ENCODE peak calls at places on chromosomes 7 and 10, in eight cellular contexts. E is WTC11, L is A549, B is HepG2, W is IMR-90, C is K562, F is SK-N-SH, G is GM12878. H is an unnamed sample.
A peak's percentile ranks its signal among the peaks of the same experiment; 100 is the strongest.

GRCh38 chr7:100053201-100053600 is 3.6 kb downstream of the ZSCAN21 start:
- DNase-seq in C (peak; percentile 58), B (peak; percentile 81), W (peak; percentile 86), F (peak; percentile 62), L (peak; percentile 77), E (no peak), G (no peak), H (no peak)

GRCh38 chr10:20631229-20631628 is 265.9 kb downstream of the NEBL start:
- DNase-seq in W (no peak), F (no peak), L (no peak), E (no peak), B (no peak), G (no peak), C (no peak), H (no peak)

GRCh38 chr7:27899601-27900000 is 159.6 kb downstream of the TAX1BP1 start:
- DNase-seq in F (no peak), E (no peak), W (no peak), B (no peak), L (no peak), C (no peak), G (no peak), H (no peak)

GRCh38 chr10:25059990-25060389 is 43.6 kb downstream of the THNSL1 start:
- DNase-seq in C (peak; percentile 66), E (no peak), W (peak; percentile 75), F (no peak), G (no peak), L (peak; percentile 84), B (peak; percentile 87), H (no peak)

GRCh38 chr7:125010540-125010939 is 80.9 kb upstream of the POT1 start:
- DNase-seq in L (no peak), C (no peak), W (no peak), G (no peak), E (no peak), B (no peak), F (no peak), H (no peak)

GRCh38 chr7:69695998-69696657 is 97.9 kb downstream of the AUTS2 start:
- DNase-seq in C (no peak), W (no peak), L (no peak), E (no peak), F (no peak), B (no peak), G (peak; percentile 88), H (no peak)

GRCh38 chr10:73585223-73585784 is 5.8 kb downstream of the USP54 start:
- DNase-seq in G (no peak), E (no peak), F (no peak), B (no peak), W (peak; percentile 28), L (no peak), C (no peak), H (no peak)

GRCh38 chr10:101843032-101843991 is at the start of gene KCNIP2:
- DNase-seq in G (no peak), E (peak; percentile 91), W (no peak), C (peak; percentile 0), F (peak; percentile 91), B (no peak), L (no peak), H (no peak)

GRCh38 chr7:74043523-74043951 is 15.6 kb downstream of the ELN start:
- DNase-seq in E (peak; percentile 50), L (no peak), W (peak; percentile 64), F (peak; percentile 91), B (no peak), C (no peak), G (no peak), H (no peak)

GRCh38 chr7:151252961-151253691 is 4.6 kb upstream of the SMARCD3 start:
- DNase-seq in L (no peak), E (no peak), W (no peak), F (no peak), C (no peak), G (no peak), B (no peak), H (no peak)

GRCh38 chr7:81499262-81500116 is 270.4 kb downstream of the HGF start:
- DNase-seq in E (no peak), B (peak; percentile 63), F (peak; percentile 47), W (peak; percentile 89), L (peak; percentile 93), C (peak; percentile 15), G (peak; percentile 28), H (no peak)

GRCh38 chr10:75542084-75542483 is 110.7 kb downstream of the LRMDA start:
- DNase-seq in L (no peak), E (no peak), W (no peak), C (no peak), B (no peak), F (no peak), G (no peak), H (no peak)

GRCh38 chr10:86711957-86712708 is 43.8 kb downstream of the LDB3 start:
- DNase-seq in B (no peak), L (peak; percentile 53), F (peak; percentile 88), E (peak; percentile 52), C (peak; percentile 44), G (peak; percentile 43), W (peak; percentile 25), H (no peak)

GRCh38 chr10:26172126-26172525 is 44.4 kb upstream of the GAD2 start:
- DNase-seq in B (no peak), E (peak; percentile 50), C (no peak), F (no peak), W (no peak), L (no peak), G (no peak), H (peak; percentile 13)

GRCh38 chr10:5959581-5960069 is 17.7 kb downstream of the IL15RA start:
- DNase-seq in B (no peak), E (no peak), W (no peak), F (no peak), L (no peak), G (no peak), C (no peak), H (no peak)

GRCh38 chr10:124992462-124993344 is 50.8 kb downstream of the ZRANB1 start:
- DNase-seq in F (peak; percentile 59), L (peak; percentile 70), W (peak; percentile 63), C (no peak), G (no peak), E (peak; percentile 67), B (peak; percentile 47), H (no peak)

GRCh38 chr10:50440489-50440888 is 183.3 kb downstream of the SGMS1 start:
- DNase-seq in C (no peak), B (no peak), W (no peak), F (no peak), G (no peak), L (no peak), E (no peak), H (no peak)
- TF ChIP-seq USF2 in C (no peak), B (no peak), W (no peak), F (no peak), G (no peak), L (no peak), E (no peak), H (no peak)

GRCh38 chr7:35555386-35555785 is 139.5 kb downstream of the HERPUD2 start:
- DNase-seq in W (no peak), E (no peak), L (no peak), G (no peak), F (no peak), B (no peak), C (no peak), H (no peak)

GRCh38 chr7:35556532-35557471 is 138.1 kb downstream of the HERPUD2 start:
- DNase-seq in W (no peak), C (no peak), F (peak; percentile 41), L (no peak), B (peak; percentile 50), G (no peak), E (no peak), H (no peak)

GRCh38 chr7:35558841-35559240 is 136.1 kb downstream of the HERPUD2 start:
- DNase-seq in L (no peak), W (no peak), G (no peak), B (no peak), C (no peak), F (no peak), E (no peak), H (no peak)

GRCh38 chr7:35553498-35553897 is 141.4 kb downstream of the HERPUD2 start:
- DNase-seq in L (no peak), G (no peak), F (no peak), B (no peak), E (no peak), C (no peak), W (no peak), H (no peak)

GRCh38 chr7:35555934-35556333 is 139.0 kb downstream of the HERPUD2 start:
- DNase-seq in F (no peak), B (peak; percentile 43), E (no peak), W (peak; percentile 16), L (peak; percentile 20), C (no peak), G (no peak), H (no peak)
- TF ChIP-seq USF2 in F (no peak), B (no peak), E (no peak), W (no peak), L (no peak), C (no peak), G (no peak), H (no peak)

GRCh38 chr10:33459597-33459996 is 125.1 kb upstream of the NRP1 start:
- DNase-seq in C (no peak), L (no peak), F (no peak), W (peak; percentile 28), G (no peak), E (no peak), B (peak; percentile 6), H (no peak)
- TF ChIP-seq USF2 in C (no peak), L (no peak), F (no peak), W (no peak), G (no peak), E (no peak), B (no peak), H (no peak)

GRCh38 chr10:83214178-83214577 is 925.1 kb upstream of the GHITM start:
- DNase-seq in G (no peak), E (no peak), F (no peak), W (no peak), C (no peak), B (no peak), L (no peak), H (no peak)

GRCh38 chr10:83218205-83218604 is 921.1 kb upstream of the GHITM start:
- DNase-seq in L (no peak), W (no peak), F (peak; percentile 6), C (no peak), B (no peak), G (no peak), E (peak; percentile 14), H (no peak)

DNA sequence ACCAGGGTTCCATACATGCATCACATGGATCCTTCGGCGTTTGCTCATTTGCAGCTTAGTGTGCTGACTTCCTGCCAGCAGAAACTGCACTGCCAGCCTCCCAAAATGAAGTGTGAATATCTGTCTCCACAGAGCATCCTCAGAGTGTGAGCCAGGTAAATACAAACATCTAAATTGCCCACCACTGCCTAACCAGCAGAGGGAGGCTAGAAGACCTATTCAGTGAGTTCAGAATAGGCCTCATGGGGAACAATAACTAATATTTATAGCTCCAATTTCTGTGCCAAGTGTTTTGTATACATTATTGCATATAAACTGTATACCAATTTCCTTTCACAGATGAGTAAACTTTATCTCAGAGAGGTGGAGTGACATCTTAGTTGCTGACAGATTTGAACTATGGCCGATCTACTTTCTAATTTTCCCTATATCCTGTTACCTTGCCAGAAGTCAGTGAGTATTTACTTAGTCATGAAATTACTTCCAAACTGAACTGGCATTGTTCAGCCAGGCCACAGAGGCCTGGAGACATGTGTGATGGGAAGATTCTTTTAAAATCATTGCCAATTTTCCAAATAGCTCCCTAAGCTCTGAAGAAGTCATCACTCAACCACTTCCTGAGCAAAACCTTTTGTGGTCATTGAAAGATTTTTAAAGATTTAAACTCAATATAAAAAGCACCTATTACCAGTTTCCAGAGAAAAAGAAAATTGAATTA is 926.5 kb upstream of the GHITM start:
- DNase-seq in L (no peak), G (no peak), W (no peak), C (no peak), F (no peak), E (no peak), B (no peak), H (no peak)
- TF ChIP-seq USF2 in L (no peak), G (no peak), W (no peak), C (no peak), F (no peak), E (no peak), B (no peak), H (no peak)

H was measured in H1.